ENCODE peak calls at places on chromosomes 16 and 17, in six cellular contexts. T, S, B, W, M and E are unnamed samples.

GRCh38 chr16:50448981-50449380 is 80.2 kb upstream of the BRD7 start:
- DNase-seq in W (no peak), S (no peak), B (no peak), T (no peak), M (no peak), E (no peak)

GRCh38 chr17:49875690-49876089 is 27.8 kb upstream of the TAC4 start:
- DNase-seq in T (no peak), M (no peak), S (no peak), B (no peak), W (no peak), E (no peak)

GRCh38 chr17:73338566-73339247 is 26.9 kb upstream of the CDC42EP4 start:
- DNase-seq in S (no peak), W (no peak), T (no peak), B (no peak), M (no peak), E (no peak)

GRCh38 chr16:11583889-11584565 is 2.7 kb downstream of the LITAF start:
- DNase-seq in S (peak; percentile 28), W (no peak), M (no peak), B (peak; percentile 45), T (no peak), E (no peak)

GRCh38 chr17:16954541-16954940 is 17.4 kb downstream of the TNFRSF13B start:
- DNase-seq in T (no peak), M (no peak), S (no peak), W (no peak), B (no peak), E (no peak)

GRCh38 chr17:14886200-14886739 is 378.9 kb downstream of the PMP22 start:
- DNase-seq in W (no peak), B (no peak), T (no peak), S (peak; percentile 29), M (peak; percentile 0), E (peak; percentile 1)

GRCh38 chr17:30354731-30355130 is 20.9 kb upstream of the TMIGD1 start:
- DNase-seq in B (no peak), T (no peak), W (no peak), M (no peak), S (no peak), E (no peak)

GRCh38 chr17:6413073-6413472 is 21.8 kb downstream of the AIPL1 start:
- DNase-seq in M (peak; percentile 70), S (peak; percentile 71), W (no peak), B (no peak), T (no peak), E (peak; percentile 56)

GRCh38 chr16:24204150-24204665 is 51.9 kb upstream of the CACNG3 start:
- DNase-seq in T (no peak), M (no peak), S (no peak), W (no peak), B (no peak), E (no peak)

GRCh38 chr17:59278401-59278800 is 53.1 kb upstream of the YPEL2 start:
- DNase-seq in S (no peak), M (no peak), T (no peak), B (no peak), W (no peak), E (no peak)

GRCh38 chr16:54208262-54208661 is 78.3 kb downstream of the IRX3 start:
- DNase-seq in B (no peak), S (no peak), W (no peak), T (no peak), M (no peak), E (no peak)

GRCh38 chr16:53870831-53871230 is 166.9 kb downstream of the FTO start:
- DNase-seq in M (no peak), W (no peak), B (no peak), S (no peak), T (no peak), E (no peak)

GRCh38 chr17:185445-186138 is 4.1 kb upstream of the DOC2B start:
- DNase-seq in M (no peak), B (no peak), W (no peak), T (no peak), S (peak; percentile 25), E (no peak)

GRCh38 chr17:40100669-40101366 is 429 bp upstream of the NR1D1 start:
- DNase-seq in B (peak; percentile 100), W (peak; percentile 94), T (peak; percentile 84), M (peak; percentile 95), S (peak; percentile 97), E (peak; percentile 98)
- H3K4me1 ChIP-seq in B (peaks cover 51% of the 10 kb centered on the region), W (peaks cover 39% of the 10 kb centered on the region), T (peaks cover 88% of the 10 kb centered on the region), M (peaks cover 24% of the 10 kb centered on the region), S (peaks cover 68% of the 10 kb centered on the region), E (peaks cover 29% of the 10 kb centered on the region)

GRCh38 chr17:71349908-71350600 is 770.8 kb upstream of the SOX9 start:
- DNase-seq in S (no peak), B (no peak), T (no peak), M (no peak), W (no peak), E (peak; percentile 56)
- H3K27ac ChIP-seq in S (no peak overlapping the region), B (no peak overlapping the region), T (no peak overlapping the region), M (no peak overlapping the region), W (no peak overlapping the region), E (no peak overlapping the region)

DNA sequence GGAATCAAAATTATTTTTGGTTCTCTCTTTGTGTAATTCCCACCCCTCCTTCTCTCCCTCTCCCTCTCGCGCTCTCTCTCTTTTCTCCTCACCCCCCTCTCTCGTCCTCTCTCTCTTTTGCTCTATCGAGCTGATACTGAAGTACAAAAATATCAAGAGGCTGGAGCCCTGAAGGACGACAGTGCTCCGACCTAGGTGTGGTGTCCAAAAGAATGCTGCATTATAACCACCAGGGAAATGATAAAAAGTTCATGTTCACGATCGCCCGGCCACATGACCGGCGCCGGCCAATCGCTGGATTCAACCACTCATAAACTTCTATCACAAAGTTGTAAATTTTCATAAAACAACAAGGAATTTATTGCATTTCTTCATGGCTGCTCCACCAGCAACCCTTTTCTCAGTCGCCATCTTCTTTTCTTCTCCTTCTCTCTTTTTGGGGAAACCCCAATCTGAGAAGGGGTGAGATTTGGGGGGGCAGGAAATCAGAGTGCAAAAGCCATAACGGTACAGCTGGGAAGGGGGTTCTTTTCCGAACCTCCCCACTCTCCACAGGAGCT is at the start of gene HOXB6:
- DNase-seq in S (no peak), T (no peak), W (no peak), B (peak; percentile 79), M (peak; percentile 66), E (no peak)
- H3K27me3 ChIP-seq in S (peaks cover 54% of the 10 kb centered on the region), T (peaks cover 52% of the 10 kb centered on the region), W (peaks cover 66% of the 10 kb centered on the region), B (no peaks in the 10 kb centered on the region), M (no peaks in the 10 kb centered on the region), E (peaks cover 100% of the 10 kb centered on the region)

GRCh38 chr16:67544329-67544841 is 15.8 kb downstream of the RIPOR1 start:
- DNase-seq in M (no peak), T (no peak), B (no peak), S (no peak), W (no peak), E (no peak)

GRCh38 chr16:67543582-67543981 is 15.0 kb downstream of the RIPOR1 start:
- DNase-seq in W (no peak), S (no peak), T (no peak), B (no peak), M (no peak), E (no peak)

GRCh38 chr16:67546091-67546501 is 16.2 kb upstream of the CTCF start:
- DNase-seq in W (no peak), T (no peak), M (no peak), S (no peak), B (no peak), E (no peak)

GRCh38 chr16:67545665-67546024 is 16.7 kb upstream of the CTCF start:
- DNase-seq in M (no peak), T (no peak), S (no peak), B (no peak), W (no peak), E (no peak)

GRCh38 chr16:67544844-67545664 is 16.4 kb downstream of the RIPOR1 start:
- DNase-seq in W (no peak), B (no peak), M (no peak), S (peak; percentile 47), T (no peak), E (no peak)
- H3K4me1 ChIP-seq in W (no peaks in the 10 kb centered on the region), B (peaks cover 17% of the 10 kb centered on the region), M (no peaks in the 10 kb centered on the region), S (peaks cover 78% of the 10 kb centered on the region), T (peaks cover 41% of the 10 kb centered on the region), E (no peaks in the 10 kb centered on the region)

GRCh38 chr17:78250891-78251772 is 19.7 kb downstream of the TMEM235 start:
- DNase-seq in T (peak; percentile 81), S (peak; percentile 84), M (peak; percentile 91), B (peak; percentile 89), W (peak; percentile 82), E (peak; percentile 92)

GRCh38 chr17:78247304-78247703 is 15.9 kb downstream of the TMEM235 start:
- DNase-seq in B (no peak), T (no peak), M (no peak), W (no peak), S (no peak), E (no peak)

GRCh38 chr17:78249074-78249835 is 17.8 kb downstream of the TMEM235 start:
- DNase-seq in W (no peak), M (no peak), B (no peak), S (no peak), T (no peak), E (no peak)

GRCh38 chr17:78249836-78250806 is 18.7 kb downstream of the TMEM235 start:
- DNase-seq in M (no peak), B (no peak), S (no peak), T (no peak), W (no peak), E (no peak)

DNA sequence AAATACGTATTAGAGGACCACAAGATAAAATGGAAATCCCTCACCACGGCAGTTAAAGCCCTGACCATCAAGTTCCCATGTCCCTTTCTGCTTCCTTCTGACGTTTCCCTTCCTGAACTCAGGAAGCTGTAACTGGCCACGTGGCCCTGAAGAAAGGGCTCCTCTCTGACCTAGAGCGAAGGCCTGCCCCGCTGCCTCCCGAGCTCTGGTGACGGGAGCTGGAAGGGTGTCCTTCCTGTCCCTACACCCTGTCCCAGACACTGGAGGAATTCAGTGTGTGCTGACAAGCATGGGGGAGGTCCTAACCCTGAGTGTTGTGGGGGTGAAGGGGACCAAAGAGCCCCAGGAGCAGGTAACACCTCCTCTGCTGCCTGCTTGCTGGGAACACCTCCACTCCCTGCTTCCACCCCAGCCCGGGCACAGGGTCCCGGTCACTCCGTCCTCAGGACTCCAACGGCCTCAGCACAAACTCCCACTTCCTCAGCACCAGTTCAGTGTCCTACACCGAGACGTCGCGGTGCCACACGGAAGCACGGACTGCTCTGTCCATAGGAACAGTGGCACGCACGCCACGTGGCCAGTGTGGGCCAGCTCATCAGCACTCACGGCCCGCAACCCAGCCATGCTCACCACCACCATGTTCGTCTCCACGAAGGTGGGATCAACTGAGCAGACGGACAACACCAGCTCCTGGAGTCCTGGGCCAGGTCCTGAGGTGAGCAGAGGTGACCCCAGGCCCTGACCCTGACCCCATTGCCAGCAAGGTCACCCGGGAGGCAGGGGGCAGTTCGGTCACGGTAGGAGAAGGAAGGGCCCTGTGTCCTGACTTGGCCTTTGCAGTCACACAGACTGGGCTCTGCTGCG is 16.9 kb downstream of the TMEM235 start:
- DNase-seq in M (no peak), T (no peak), B (peak; percentile 52), S (no peak), W (no peak), E (no peak)
- H3K27ac ChIP-seq in M (no peak overlapping the region), T (no peak overlapping the region), B (peak overlapping the region; percentile 84), S (no peak overlapping the region), W (no peak overlapping the region), E (no peak overlapping the region)

GRCh38 chr17:11980813-11981212 is 16.5 kb downstream of the ZNF18 start:
- DNase-seq in B (no peak), S (no peak), M (peak; percentile 28), T (no peak), W (no peak), E (no peak)
- H3K27me3 ChIP-seq in B (no peaks in the 10 kb centered on the region), S (no peaks in the 10 kb centered on the region), M (no peaks in the 10 kb centered on the region), T (no peaks in the 10 kb centered on the region), W (no peaks in the 10 kb centered on the region), E (no peaks in the 10 kb centered on the region)

GRCh38 chr17:21165922-21166598 is 39.3 kb downstream of the DHRS7B start:
- DNase-seq in B (no peak), T (no peak), W (no peak), M (no peak), S (no peak), E (no peak)
- H3K4me1 ChIP-seq in B (peaks cover 40% of the 10 kb centered on the region), T (no peaks in the 10 kb centered on the region), W (no peaks in the 10 kb centered on the region), M (no peaks in the 10 kb centered on the region), S (peaks cover 42% of the 10 kb centered on the region), E (peaks cover 45% of the 10 kb centered on the region)